ENCODE peak calls at places on chromosomes 6 and 20, in seven cellular contexts. One of them, this sample, is unnamed.

GRCh38 chr20:50546729-50547314 is 36.6 kb downstream of the PTPN1 start:
- DNase-seq in AG04450: no peak
- DNase-seq in substantia nigra: no peak
- DNase-seq in GM23338: no peak
- DNase-seq in CD8-positive, alpha-beta memory T cell: no peak
- DNase-seq in left ventricle myocardium inferior: no peak
- DNase-seq in tibial nerve: no peak
- DNase-seq in this sample: no peak

GRCh38 chr20:19285424-19285823 is 73.0 kb downstream of the SLC24A3 start:
- DNase-seq in AG04450: no peak
- DNase-seq in substantia nigra: no peak
- DNase-seq in GM23338: no peak
- DNase-seq in CD8-positive, alpha-beta memory T cell: no peak
- DNase-seq in left ventricle myocardium inferior: no peak
- DNase-seq in tibial nerve: no peak
- DNase-seq in this sample: peak; percentile 50

GRCh38 chr6:3222506-3223038 is 4.9 kb downstream of the TUBB2B start:
- DNase-seq in AG04450: no peak
- DNase-seq in substantia nigra: no peak
- DNase-seq in GM23338: no peak
- DNase-seq in CD8-positive, alpha-beta memory T cell: no peak
- DNase-seq in left ventricle myocardium inferior: no peak
- DNase-seq in tibial nerve: no peak
- DNase-seq in this sample: peak; percentile 30

GRCh38 chr6:106513813-106514212 is 115.5 kb downstream of the RTN4IP1 start:
- DNase-seq in AG04450: no peak
- DNase-seq in substantia nigra: no peak
- DNase-seq in GM23338: no peak
- DNase-seq in CD8-positive, alpha-beta memory T cell: no peak
- DNase-seq in left ventricle myocardium inferior: no peak
- DNase-seq in tibial nerve: no peak
- DNase-seq in this sample: no peak

GRCh38 chr6:35568967-35569606 is 56.4 kb upstream of the TULP1 start:
- DNase-seq in AG04450: no peak
- DNase-seq in substantia nigra: no peak
- DNase-seq in GM23338: peak; percentile 72
- DNase-seq in CD8-positive, alpha-beta memory T cell: no peak
- DNase-seq in left ventricle myocardium inferior: peak; percentile 51
- DNase-seq in tibial nerve: peak; percentile 56
- DNase-seq in this sample: no peak

GRCh38 chr6:162960674-162961457 is 233.1 kb downstream of the PACRG start:
- DNase-seq in AG04450: no peak
- DNase-seq in substantia nigra: no peak
- DNase-seq in GM23338: no peak
- DNase-seq in CD8-positive, alpha-beta memory T cell: no peak
- DNase-seq in left ventricle myocardium inferior: no peak
- DNase-seq in tibial nerve: no peak
- DNase-seq in this sample: no peak

GRCh38 chr6:124964764-124965105 is 2.5 kb downstream of the RNF217 start:
- DNase-seq in AG04450: no peak
- DNase-seq in substantia nigra: no peak
- DNase-seq in GM23338: peak; percentile 30
- DNase-seq in CD8-positive, alpha-beta memory T cell: no peak
- DNase-seq in left ventricle myocardium inferior: no peak
- DNase-seq in tibial nerve: no peak
- DNase-seq in this sample: no peak

GRCh38 chr6:131954099-131954774 is 3.1 kb upstream of the CCN2 start:
- DNase-seq in AG04450: no peak
- DNase-seq in substantia nigra: no peak
- DNase-seq in GM23338: no peak
- DNase-seq in CD8-positive, alpha-beta memory T cell: no peak
- DNase-seq in left ventricle myocardium inferior: no peak
- DNase-seq in tibial nerve: no peak
- DNase-seq in this sample: no peak

GRCh38 chr6:149218471-149218870 is 99.0 kb upstream of the TAB2 start:
- DNase-seq in AG04450: no peak
- DNase-seq in substantia nigra: no peak
- DNase-seq in GM23338: no peak
- DNase-seq in CD8-positive, alpha-beta memory T cell: no peak
- DNase-seq in left ventricle myocardium inferior: no peak
- DNase-seq in tibial nerve: no peak
- DNase-seq in this sample: no peak

GRCh38 chr20:58228103-58228483 is 360 bp downstream of the ANKRD60 start:
- DNase-seq in AG04450: no peak
- DNase-seq in substantia nigra: no peak
- DNase-seq in GM23338: peak; percentile 36
- DNase-seq in CD8-positive, alpha-beta memory T cell: no peak
- DNase-seq in left ventricle myocardium inferior: no peak
- DNase-seq in tibial nerve: no peak
- DNase-seq in this sample: no peak

GRCh38 chr6:89459501-89459900 is 26.5 kb downstream of the ANKRD6 start:
- DNase-seq in AG04450: no peak
- DNase-seq in substantia nigra: no peak
- DNase-seq in GM23338: no peak
- DNase-seq in CD8-positive, alpha-beta memory T cell: no peak
- DNase-seq in left ventricle myocardium inferior: no peak
- DNase-seq in tibial nerve: no peak
- DNase-seq in this sample: no peak

GRCh38 chr20:50285376-50286173 is 94.9 kb downstream of the CEBPB start:
- DNase-seq in AG04450: no peak
- DNase-seq in substantia nigra: no peak
- DNase-seq in GM23338: no peak
- DNase-seq in CD8-positive, alpha-beta memory T cell: no peak
- DNase-seq in left ventricle myocardium inferior: no peak
- DNase-seq in tibial nerve: no peak
- DNase-seq in this sample: peak; percentile 72

GRCh38 chr6:15786846-15787245 is 124.0 kb upstream of the DTNBP1 start:
- DNase-seq in AG04450: no peak
- DNase-seq in substantia nigra: no peak
- DNase-seq in GM23338: no peak
- DNase-seq in CD8-positive, alpha-beta memory T cell: no peak
- DNase-seq in left ventricle myocardium inferior: no peak
- DNase-seq in tibial nerve: no peak
- DNase-seq in this sample: no peak
- H3K27ac ChIP-seq in AG04450: no peak overlapping the region
- H3K27ac ChIP-seq in substantia nigra: no peak overlapping the region
- H3K27ac ChIP-seq in GM23338: no peak overlapping the region
- H3K27ac ChIP-seq in CD8-positive, alpha-beta memory T cell: no peak overlapping the region
- H3K27ac ChIP-seq in left ventricle myocardium inferior: no peak overlapping the region
- H3K27ac ChIP-seq in tibial nerve: no peak overlapping the region
- H3K27ac ChIP-seq in this sample: no peak overlapping the region

DNA sequence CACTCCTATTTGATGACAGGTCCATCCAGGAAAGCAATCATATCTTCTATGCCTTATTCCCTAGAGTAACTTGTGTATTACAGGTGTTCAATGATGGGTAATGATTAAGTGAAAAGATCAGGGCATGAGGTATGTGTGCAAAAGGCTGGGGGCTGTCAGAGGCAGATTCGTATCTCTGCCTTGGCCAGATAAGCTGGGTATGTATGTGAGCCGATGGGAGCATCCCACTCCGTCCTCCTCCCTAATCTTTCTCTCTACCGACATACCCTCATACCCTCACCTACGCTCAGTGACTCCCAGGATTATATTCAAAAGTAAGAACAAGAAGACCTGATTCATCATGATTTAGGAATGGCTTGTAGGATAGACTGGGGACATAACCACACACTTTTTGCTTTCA is 238.7 kb downstream of the PLCB1 start:
- DNase-seq in AG04450: no peak
- DNase-seq in substantia nigra: no peak
- DNase-seq in GM23338: no peak
- DNase-seq in CD8-positive, alpha-beta memory T cell: no peak
- DNase-seq in left ventricle myocardium inferior: no peak
- DNase-seq in tibial nerve: no peak
- DNase-seq in this sample: no peak
- H3K27ac ChIP-seq in AG04450: no peak overlapping the region
- H3K27ac ChIP-seq in substantia nigra: no peak overlapping the region
- H3K27ac ChIP-seq in GM23338: no peak overlapping the region
- H3K27ac ChIP-seq in CD8-positive, alpha-beta memory T cell: no peak overlapping the region
- H3K27ac ChIP-seq in left ventricle myocardium inferior: no peak overlapping the region
- H3K27ac ChIP-seq in tibial nerve: no peak overlapping the region
- H3K27ac ChIP-seq in this sample: no peak overlapping the region

GRCh38 chr20:3929713-3930060 is 40.5 kb downstream of the PANK2 start:
- DNase-seq in AG04450: no peak
- DNase-seq in substantia nigra: no peak
- DNase-seq in GM23338: no peak
- DNase-seq in CD8-positive, alpha-beta memory T cell: no peak
- DNase-seq in left ventricle myocardium inferior: no peak
- DNase-seq in tibial nerve: no peak
- DNase-seq in this sample: no peak

GRCh38 chr20:3930265-3931206 is 41.3 kb downstream of the PANK2 start:
- DNase-seq in AG04450: no peak
- DNase-seq in substantia nigra: no peak
- DNase-seq in GM23338: no peak
- DNase-seq in CD8-positive, alpha-beta memory T cell: no peak
- DNase-seq in left ventricle myocardium inferior: no peak
- DNase-seq in tibial nerve: no peak
- DNase-seq in this sample: peak; percentile 40

GRCh38 chr20:3932277-3933073 is 43.3 kb downstream of the PANK2 start:
- DNase-seq in AG04450: no peak
- DNase-seq in substantia nigra: no peak
- DNase-seq in GM23338: no peak
- DNase-seq in CD8-positive, alpha-beta memory T cell: no peak
- DNase-seq in left ventricle myocardium inferior: no peak
- DNase-seq in tibial nerve: no peak
- DNase-seq in this sample: no peak

GRCh38 chr20:3933126-3933684 is 44.0 kb downstream of the PANK2 start:
- DNase-seq in AG04450: no peak
- DNase-seq in substantia nigra: no peak
- DNase-seq in GM23338: no peak
- DNase-seq in CD8-positive, alpha-beta memory T cell: no peak
- DNase-seq in left ventricle myocardium inferior: no peak
- DNase-seq in tibial nerve: no peak
- DNase-seq in this sample: no peak

GRCh38 chr20:3931664-3932063 is 42.5 kb downstream of the PANK2 start:
- DNase-seq in AG04450: no peak
- DNase-seq in substantia nigra: no peak
- DNase-seq in GM23338: no peak
- DNase-seq in CD8-positive, alpha-beta memory T cell: no peak
- DNase-seq in left ventricle myocardium inferior: no peak
- DNase-seq in tibial nerve: no peak
- DNase-seq in this sample: peak; percentile 47
- H3K27ac ChIP-seq in AG04450: no peak overlapping the region
- H3K27ac ChIP-seq in substantia nigra: peak overlapping the region; percentile 9
- H3K27ac ChIP-seq in GM23338: no peak overlapping the region
- H3K27ac ChIP-seq in CD8-positive, alpha-beta memory T cell: no peak overlapping the region
- H3K27ac ChIP-seq in left ventricle myocardium inferior: peak overlapping the region; percentile 81
- H3K27ac ChIP-seq in tibial nerve: peak overlapping the region; percentile 90
- H3K27ac ChIP-seq in this sample: no peak overlapping the region

GRCh38 chr6:30573113-30573512 is 1.9 kb downstream of the ABCF1 start:
- DNase-seq in AG04450: no peak
- DNase-seq in substantia nigra: no peak
- DNase-seq in GM23338: no peak
- DNase-seq in CD8-positive, alpha-beta memory T cell: no peak
- DNase-seq in left ventricle myocardium inferior: no peak
- DNase-seq in tibial nerve: no peak
- DNase-seq in this sample: no peak

GRCh38 chr6:30571085-30572077 is at the start of gene ABCF1:
- DNase-seq in AG04450: peak; percentile 89
- DNase-seq in substantia nigra: peak; percentile 95
- DNase-seq in GM23338: peak; percentile 98
- DNase-seq in CD8-positive, alpha-beta memory T cell: peak; percentile 100
- DNase-seq in left ventricle myocardium inferior: peak; percentile 99
- DNase-seq in tibial nerve: peak; percentile 97
- DNase-seq in this sample: peak; percentile 98

GRCh38 chr6:30570263-30570662 is 979 bp upstream of the ABCF1 start:
- DNase-seq in AG04450: no peak
- DNase-seq in substantia nigra: no peak
- DNase-seq in GM23338: no peak
- DNase-seq in CD8-positive, alpha-beta memory T cell: no peak
- DNase-seq in left ventricle myocardium inferior: no peak
- DNase-seq in tibial nerve: no peak
- DNase-seq in this sample: no peak

GRCh38 chr6:30570760-30571084 is 520 bp upstream of the ABCF1 start:
- DNase-seq in AG04450: no peak
- DNase-seq in substantia nigra: peak; percentile 64
- DNase-seq in GM23338: no peak
- DNase-seq in CD8-positive, alpha-beta memory T cell: no peak
- DNase-seq in left ventricle myocardium inferior: no peak
- DNase-seq in tibial nerve: no peak
- DNase-seq in this sample: no peak

GRCh38 chr6:30572078-30572605 is 900 bp downstream of the ABCF1 start:
- DNase-seq in AG04450: no peak
- DNase-seq in substantia nigra: no peak
- DNase-seq in GM23338: no peak
- DNase-seq in CD8-positive, alpha-beta memory T cell: no peak
- DNase-seq in left ventricle myocardium inferior: no peak
- DNase-seq in tibial nerve: no peak
- DNase-seq in this sample: no peak
- H3K27ac ChIP-seq in AG04450: no peak overlapping the region
- H3K27ac ChIP-seq in substantia nigra: no peak overlapping the region
- H3K27ac ChIP-seq in GM23338: peak overlapping the region; percentile 73
- H3K27ac ChIP-seq in CD8-positive, alpha-beta memory T cell: peak overlapping the region; percentile 94
- H3K27ac ChIP-seq in left ventricle myocardium inferior: peak overlapping the region; percentile 92
- H3K27ac ChIP-seq in tibial nerve: peak overlapping the region; percentile 90
- H3K27ac ChIP-seq in this sample: peak overlapping the region; percentile 81

This sample was measured in right atrium auricular region.